ENCODE peak calls at places on chromosomes 13 and 19, in nine cellular contexts. C, D, R, V, U, M, W, Z and N are unnamed samples.

GRCh38 chr13:114106991-114107685 is 25.3 kb downstream of the RASA3 start:
- DNase-seq in C (no peak), D (no peak), R (no peak), V (no peak), U (no peak), M (no peak), W (no peak), Z (no peak), N (no peak)

GRCh38 chr19:13150919-13151604 is 851 bp downstream of the IER2 start:
- DNase-seq in C (peak; percentile 24), D (peak; percentile 27), R (no peak), V (no peak), U (no peak), M (no peak), W (no peak), Z (no peak), N (no peak)

GRCh38 chr13:113225515-113225914 is 16.1 kb downstream of the CUL4A start:
- DNase-seq in C (no peak), D (no peak), R (no peak), V (no peak), U (no peak), M (no peak), W (no peak), Z (no peak), N (no peak)

GRCh38 chr19:17402982-17403855 is 2.2 kb downstream of the BST2 start:
- DNase-seq in C (peak; percentile 36), D (peak; percentile 31), R (no peak), V (no peak), U (peak; percentile 92), M (no peak), W (no peak), Z (no peak), N (no peak)

GRCh38 chr19:37966211-37967072 is 59.4 kb downstream of the SIPA1L3 start:
- DNase-seq in C (no peak), D (no peak), R (no peak), V (no peak), U (no peak), M (no peak), W (no peak), Z (no peak), N (no peak)

GRCh38 chr19:58578430-58578925 is 5.3 kb upstream of the MZF1 start:
- DNase-seq in C (no peak), D (no peak), R (no peak), V (no peak), U (no peak), M (no peak), W (no peak), Z (no peak), N (no peak)

GRCh38 chr13:33264620-33264978 is 21.0 kb downstream of the STARD13 start:
- DNase-seq in C (no peak), D (no peak), R (no peak), V (no peak), U (no peak), M (no peak), W (no peak), Z (no peak), N (no peak)

GRCh38 chr13:110957931-110958330 is 43.1 kb upstream of the ANKRD10 start:
- DNase-seq in C (no peak), D (no peak), R (no peak), V (no peak), U (no peak), M (no peak), W (no peak), Z (no peak), N (no peak)

GRCh38 chr19:34365463-34366401 is 736 bp downstream of the GPI start:
- DNase-seq in C (no peak), D (peak; percentile 39), R (no peak), V (no peak), U (peak; percentile 47), M (peak; percentile 13), W (no peak), Z (peak; percentile 1), N (no peak)

GRCh38 chr19:28008695-28009094 is 1204.3 kb downstream of the UQCRFS1 start:
- DNase-seq in C (no peak), D (no peak), R (no peak), V (no peak), U (peak; percentile 21), M (no peak), W (no peak), Z (no peak), N (no peak)

GRCh38 chr13:39417643-39418042 is 185.3 kb downstream of the LHFPL6 start:
- DNase-seq in C (no peak), D (peak; percentile 71), R (no peak), V (no peak), U (peak; percentile 52), M (no peak), W (no peak), Z (no peak), N (no peak)

GRCh38 chr19:36417752-36418286 is 625 bp downstream of the ZFP82 start:
- DNase-seq in C (no peak), D (no peak), R (no peak), V (no peak), U (peak; percentile 45), M (peak; percentile 28), W (no peak), Z (no peak), N (no peak)

GRCh38 chr13:109146912-109147624 is 517.7 kb downstream of the MYO16 start:
- DNase-seq in C (no peak), D (peak; percentile 57), R (no peak), V (no peak), U (no peak), M (no peak), W (no peak), Z (no peak), N (no peak)

GRCh38 chr19:10701955-10702307 is 692 bp downstream of the QTRT1 start:
- DNase-seq in C (no peak), D (no peak), R (no peak), V (no peak), U (peak; percentile 75), M (peak; percentile 59), W (no peak), Z (peak; percentile 24), N (no peak)

GRCh38 chr13:98496239-98496668 is 80.7 kb downstream of the STK24 start:
- DNase-seq in C (no peak), D (no peak), R (no peak), V (no peak), U (no peak), M (no peak), W (no peak), Z (no peak), N (no peak)

GRCh38 chr19:18419195-18419698 is at the start of gene SSBP4:
- DNase-seq in C (peak; percentile 62), D (peak; percentile 90), R (peak; percentile 56), V (peak; percentile 43), U (peak; percentile 88), M (peak; percentile 73), W (peak; percentile 61), Z (peak; percentile 65), N (no peak)

GRCh38 chr13:96636310-96636709 is 358.0 kb downstream of the OXGR1 start:
- DNase-seq in C (no peak), D (peak; percentile 1), R (no peak), V (peak; percentile 36), U (no peak), M (no peak), W (no peak), Z (no peak), N (no peak)

GRCh38 chr13:46751811-46752635 is 44.9 kb downstream of the ESD start:
- DNase-seq in C (peak; percentile 5), D (no peak), R (peak; percentile 70), V (no peak), U (peak; percentile 13), M (no peak), W (peak; percentile 25), Z (no peak), N (no peak)

GRCh38 chr19:1238373-1239303 is 833 bp upstream of the CBARP start:
- DNase-seq in C (no peak), D (no peak), R (no peak), V (no peak), U (no peak), M (no peak), W (no peak), Z (no peak), N (no peak)

GRCh38 chr19:10510301-10510802 is 6.9 kb downstream of the S1PR5 start:
- DNase-seq in C (peak; percentile 45), D (no peak), R (peak; percentile 47), V (no peak), U (peak; percentile 86), M (no peak), W (no peak), Z (no peak), N (no peak)

GRCh38 chr19:45779231-45780145 is 2.8 kb downstream of the DMPK start:
- DNase-seq in C (peak; percentile 64), D (peak; percentile 45), R (peak; percentile 76), V (peak; percentile 87), U (peak; percentile 97), M (peak; percentile 84), W (peak; percentile 73), Z (peak; percentile 92), N (peak; percentile 83)

GRCh38 chr13:34410653-34411052 is 531.4 kb upstream of the NBEA start:
- DNase-seq in C (no peak), D (peak; percentile 51), R (no peak), V (no peak), U (no peak), M (no peak), W (no peak), Z (no peak), N (no peak)

GRCh38 chr19:29442094-29442493 is 83.7 kb upstream of the VSTM2B start:
- DNase-seq in C (no peak), D (no peak), R (no peak), V (no peak), U (no peak), M (no peak), W (no peak), Z (no peak), N (no peak)

GRCh38 chr19:38850976-38851621 is 1.3 kb upstream of the HNRNPL start:
- DNase-seq in C (peak; percentile 27), D (no peak), R (no peak), V (no peak), U (peak; percentile 65), M (peak; percentile 68), W (peak; percentile 28), Z (no peak), N (no peak)

GRCh38 chr19:50046649-50047503 is 21.1 kb downstream of the ZNF473 start:
- DNase-seq in C (peak; percentile 50), D (peak; percentile 27), R (peak; percentile 24), V (no peak), U (peak; percentile 87), M (no peak), W (peak; percentile 29), Z (no peak), N (peak; percentile 7)

GRCh38 chr13:34409496-34410163 is 532.4 kb upstream of the NBEA start:
- DNase-seq in C (no peak), D (no peak), R (no peak), V (no peak), U (no peak), M (no peak), W (no peak), Z (no peak), N (no peak)